ENCODE peak calls at places on chromosomes 4 and X, in nine cellular contexts. One of them, this sample, is unnamed.

GRCh38 chrX:15781964-15782711 is 8.1 kb upstream of the ZRSR2 start:
- DNase-seq in GM13976: peak
- DNase-seq in cardiac fibroblast: no peak
- DNase-seq in ovary: no peak
- DNase-seq in left ventricle myocardium inferior: no peak
- DNase-seq in ELR: no peak
- DNase-seq in Jurkat, Clone E6-1: no peak
- DNase-seq in GM20000: peak
- DNase-seq in ascending aorta: no peak
- DNase-seq in this sample: no peak

GRCh38 chr4:145380123-145380522 is 101.5 kb upstream of the SMAD1 start:
- DNase-seq in GM13976: no peak
- DNase-seq in ascending aorta: no peak
- DNase-seq in left ventricle myocardium inferior: no peak
- DNase-seq in GM20000: no peak
- DNase-seq in Jurkat, Clone E6-1: no peak
- DNase-seq in ovary: no peak
- DNase-seq in cardiac fibroblast: no peak
- DNase-seq in ELR: no peak
- DNase-seq in this sample: no peak

GRCh38 chrX:110086162-110086915 is 83.4 kb downstream of the TMEM164 start:
- DNase-seq in cardiac fibroblast: peak
- DNase-seq in ascending aorta: no peak
- DNase-seq in Jurkat, Clone E6-1: no peak
- DNase-seq in left ventricle myocardium inferior: no peak
- DNase-seq in GM20000: no peak
- DNase-seq in GM13976: no peak
- DNase-seq in ELR: peak
- DNase-seq in ovary: no peak
- DNase-seq in this sample: no peak

GRCh38 chrX:15202458-15203177 is 67.3 kb downstream of the ASB9 start:
- DNase-seq in left ventricle myocardium inferior: no peak
- DNase-seq in ascending aorta: no peak
- DNase-seq in ovary: no peak
- DNase-seq in cardiac fibroblast: peak
- DNase-seq in ELR: peak
- DNase-seq in GM20000: peak
- DNase-seq in Jurkat, Clone E6-1: no peak
- DNase-seq in GM13976: no peak
- DNase-seq in this sample: no peak

GRCh38 chr4:10013722-10014121 is 7.6 kb downstream of the SLC2A9 start:
- DNase-seq in ELR: peak
- DNase-seq in GM13976: peak
- DNase-seq in cardiac fibroblast: peak
- DNase-seq in ovary: no peak
- DNase-seq in Jurkat, Clone E6-1: peak
- DNase-seq in GM20000: peak
- DNase-seq in ascending aorta: no peak
- DNase-seq in left ventricle myocardium inferior: peak
- DNase-seq in this sample: peak

GRCh38 chrX:153609917-153610833 is 11.2 kb upstream of the CCNQ start:
- DNase-seq in left ventricle myocardium inferior: peak
- DNase-seq in GM20000: peak
- DNase-seq in cardiac fibroblast: peak
- DNase-seq in Jurkat, Clone E6-1: peak
- DNase-seq in ELR: peak
- DNase-seq in ascending aorta: peak
- DNase-seq in GM13976: peak
- DNase-seq in ovary: peak
- DNase-seq in this sample: peak

GRCh38 chr4:96969456-96969855 is 1129.6 kb downstream of the PDHA2 start:
- DNase-seq in ELR: no peak
- DNase-seq in GM20000: no peak
- DNase-seq in Jurkat, Clone E6-1: no peak
- DNase-seq in ascending aorta: no peak
- DNase-seq in GM13976: no peak
- DNase-seq in left ventricle myocardium inferior: no peak
- DNase-seq in cardiac fibroblast: no peak
- DNase-seq in ovary: no peak
- DNase-seq in this sample: no peak

GRCh38 chrX:108245462-108245861 is 153.9 kb downstream of the ATG4A start:
- DNase-seq in ovary: no peak
- DNase-seq in Jurkat, Clone E6-1: no peak
- DNase-seq in GM20000: no peak
- DNase-seq in cardiac fibroblast: no peak
- DNase-seq in GM13976: no peak
- DNase-seq in ELR: peak
- DNase-seq in ascending aorta: no peak
- DNase-seq in left ventricle myocardium inferior: no peak
- DNase-seq in this sample: no peak

GRCh38 chrX:117839544-117839943 is 277.1 kb downstream of the KLHL13 start:
- DNase-seq in left ventricle myocardium inferior: no peak
- DNase-seq in ELR: no peak
- DNase-seq in ovary: no peak
- DNase-seq in GM20000: no peak
- DNase-seq in GM13976: no peak
- DNase-seq in ascending aorta: no peak
- DNase-seq in Jurkat, Clone E6-1: no peak
- DNase-seq in cardiac fibroblast: no peak
- DNase-seq in this sample: no peak

GRCh38 chr4:53905935-53906377 is 158.4 kb downstream of the CHIC2 start:
- DNase-seq in ELR: peak
- DNase-seq in ascending aorta: no peak
- DNase-seq in GM13976: no peak
- DNase-seq in left ventricle myocardium inferior: peak
- DNase-seq in ovary: peak
- DNase-seq in cardiac fibroblast: peak
- DNase-seq in GM20000: no peak
- DNase-seq in Jurkat, Clone E6-1: peak
- DNase-seq in this sample: peak

GRCh38 chr4:152880263-152880662 is 55.9 kb upstream of the FHDC1 start:
- DNase-seq in ovary: no peak
- DNase-seq in GM20000: no peak
- DNase-seq in Jurkat, Clone E6-1: no peak
- DNase-seq in ELR: no peak
- DNase-seq in left ventricle myocardium inferior: no peak
- DNase-seq in cardiac fibroblast: no peak
- DNase-seq in GM13976: no peak
- DNase-seq in ascending aorta: no peak
- DNase-seq in this sample: no peak

This sample was measured in heart right ventricle.